ENCODE peak calls at places on chromosome 2, in ten cellular contexts. W is IMR-90, K is mesenchymal stem cell, L is fibroblast of lung, Q is trophoblast cell, A is PC-3, T is SK-N-SH, E is K562, J is PC-9, V is A549. H is an unnamed sample.

GRCh38 chr2:58055027-58055786 is 8.6 kb downstream of the VRK2 start:
- DNase-seq in W (no peak), K (no peak), L (no peak), Q (no peak), A (no peak), T (no peak), E (no peak), J (no peak), V (no peak), H (no peak)

GRCh38 chr2:120014231-120014990 is 1.5 kb downstream of the EPB41L5 start:
- DNase-seq in W (no peak), K (no peak), L (no peak), Q (peak), A (no peak), T (peak), E (no peak), J (no peak), V (no peak), H (peak)

GRCh38 chr2:148796735-148797512 is 78.1 kb upstream of the KIF5C start:
- DNase-seq in W (no peak), K (no peak), L (no peak), Q (no peak), A (no peak), T (no peak), E (no peak), J (no peak), V (no peak), H (no peak)

GRCh38 chr2:219459460-219460311 is 25.0 kb downstream of the SPEG start:
- DNase-seq in W (peak), K (peak), L (peak), Q (peak), A (peak), T (peak), E (peak), J (peak), V (peak), H (peak)

GRCh38 chr2:210964141-210964764 is 407.9 kb downstream of the CPS1 start:
- DNase-seq in W (no peak), K (no peak), L (no peak), Q (peak), A (no peak), T (no peak), E (no peak), J (no peak), V (no peak), H (no peak)

GRCh38 chr2:9473985-9474360 is 378 bp upstream of the IAH1 start:
- DNase-seq in W (no peak), K (no peak), L (no peak), Q (no peak), A (no peak), T (peak), E (no peak), J (no peak), V (no peak), H (no peak)

GRCh38 chr2:230636684-230637271 is 75.9 kb upstream of the CAB39 start:
- DNase-seq in W (no peak), K (no peak), L (no peak), Q (no peak), A (no peak), T (no peak), E (no peak), J (no peak), V (no peak), H (no peak)

GRCh38 chr2:150485114-150485870 is 2.2 kb downstream of the RND3 start:
- DNase-seq in W (peak), K (peak), L (peak), Q (peak), A (peak), T (peak), E (no peak), J (peak), V (peak), H (peak)

GRCh38 chr2:82256983-82257382 is 1952.4 kb upstream of the LRRTM1 start:
- DNase-seq in W (no peak), K (no peak), L (no peak), Q (no peak), A (no peak), T (no peak), E (no peak), J (no peak), V (no peak), H (no peak)

GRCh38 chr2:239363946-239364637 is 36.7 kb downstream of the HDAC4 start:
- DNase-seq in W (no peak), K (no peak), L (no peak), Q (no peak), A (no peak), T (no peak), E (no peak), J (no peak), V (no peak), H (no peak)

GRCh38 chr2:105784577-105784976 is 39.9 kb downstream of the NCK2 start:
- DNase-seq in W (no peak), K (no peak), L (no peak), Q (no peak), A (no peak), T (no peak), E (no peak), J (no peak), V (no peak), H (no peak)

GRCh38 chr2:232984451-232985207 is 28.4 kb downstream of the NGEF start:
- DNase-seq in W (no peak), K (no peak), L (no peak), Q (no peak), A (no peak), T (no peak), E (no peak), J (no peak), V (no peak), H (no peak)

GRCh38 chr2:42199002-42199401 is 29.8 kb downstream of the EML4 start:
- DNase-seq in W (no peak), K (no peak), L (no peak), Q (no peak), A (no peak), T (no peak), E (no peak), J (no peak), V (no peak), H (no peak)

GRCh38 chr2:40321822-40322221 is 130.1 kb downstream of the SLC8A1 start:
- DNase-seq in W (no peak), K (no peak), L (no peak), Q (peak), A (peak), T (no peak), E (no peak), J (no peak), V (no peak), H (no peak)

GRCh38 chr2:20414806-20415205 is 32.1 kb upstream of the RHOB start:
- DNase-seq in W (no peak), K (no peak), L (no peak), Q (peak), A (no peak), T (no peak), E (no peak), J (no peak), V (no peak), H (no peak)

GRCh38 chr2:178843688-178844087 is 36.5 kb upstream of the TTN start:
- DNase-seq in W (no peak), K (no peak), L (no peak), Q (no peak), A (no peak), T (no peak), E (no peak), J (no peak), V (no peak), H (no peak)

GRCh38 chr2:86487062-86487461 is 45.9 kb downstream of the KDM3A start:
- DNase-seq in W (no peak), K (no peak), L (no peak), Q (no peak), A (no peak), T (no peak), E (no peak), J (no peak), V (peak), H (no peak)

GRCh38 chr2:134508396-134508795 is 210.4 kb downstream of the TMEM163 start:
- DNase-seq in W (no peak), K (no peak), L (no peak), Q (no peak), A (no peak), T (no peak), E (no peak), J (no peak), V (no peak), H (no peak)

GRCh38 chr2:211181626-211182025 is 625.2 kb downstream of the CPS1 start:
- DNase-seq in W (no peak), K (peak), L (no peak), Q (no peak), A (peak), T (no peak), E (no peak), J (no peak), V (no peak), H (peak)

GRCh38 chr2:210502997-210503621 is 26.6 kb upstream of the LANCL1 start:
- DNase-seq in W (peak), K (peak), L (peak), Q (no peak), A (peak), T (peak), E (peak), J (peak), V (peak), H (peak)

GRCh38 chr2:232200195-232200594 is 178.4 kb upstream of the ALPP start:
- DNase-seq in W (no peak), K (no peak), L (no peak), Q (no peak), A (peak), T (no peak), E (no peak), J (no peak), V (peak), H (no peak)

GRCh38 chr2:160696061-160696452 is 202.4 kb upstream of the RBMS1 start:
- DNase-seq in W (no peak), K (peak), L (no peak), Q (no peak), A (no peak), T (no peak), E (no peak), J (no peak), V (no peak), H (no peak)

GRCh38 chr2:6773694-6774044 is 92.0 kb downstream of the CMPK2 start:
- DNase-seq in W (no peak), K (no peak), L (no peak), Q (no peak), A (no peak), T (no peak), E (no peak), J (no peak), V (no peak), H (no peak)
- H3K4me2 ChIP-seq in W (no peak), K (no peak), L (no peak), Q (no peak), A (no peak), T (no peak), E (no peak), J (no peak), V (no peak), H (no peak)

GRCh38 chr2:36596397-36596796 is 1.6 kb downstream of the FEZ2 start:
- DNase-seq in W (no peak), K (no peak), L (no peak), Q (no peak), A (no peak), T (no peak), E (no peak), J (no peak), V (no peak), H (no peak)
- H3K4me2 ChIP-seq in W (peak), K (no peak), L (peak), Q (peak), A (peak), T (peak), E (peak), J (peak), V (peak), H (peak)

DNA sequence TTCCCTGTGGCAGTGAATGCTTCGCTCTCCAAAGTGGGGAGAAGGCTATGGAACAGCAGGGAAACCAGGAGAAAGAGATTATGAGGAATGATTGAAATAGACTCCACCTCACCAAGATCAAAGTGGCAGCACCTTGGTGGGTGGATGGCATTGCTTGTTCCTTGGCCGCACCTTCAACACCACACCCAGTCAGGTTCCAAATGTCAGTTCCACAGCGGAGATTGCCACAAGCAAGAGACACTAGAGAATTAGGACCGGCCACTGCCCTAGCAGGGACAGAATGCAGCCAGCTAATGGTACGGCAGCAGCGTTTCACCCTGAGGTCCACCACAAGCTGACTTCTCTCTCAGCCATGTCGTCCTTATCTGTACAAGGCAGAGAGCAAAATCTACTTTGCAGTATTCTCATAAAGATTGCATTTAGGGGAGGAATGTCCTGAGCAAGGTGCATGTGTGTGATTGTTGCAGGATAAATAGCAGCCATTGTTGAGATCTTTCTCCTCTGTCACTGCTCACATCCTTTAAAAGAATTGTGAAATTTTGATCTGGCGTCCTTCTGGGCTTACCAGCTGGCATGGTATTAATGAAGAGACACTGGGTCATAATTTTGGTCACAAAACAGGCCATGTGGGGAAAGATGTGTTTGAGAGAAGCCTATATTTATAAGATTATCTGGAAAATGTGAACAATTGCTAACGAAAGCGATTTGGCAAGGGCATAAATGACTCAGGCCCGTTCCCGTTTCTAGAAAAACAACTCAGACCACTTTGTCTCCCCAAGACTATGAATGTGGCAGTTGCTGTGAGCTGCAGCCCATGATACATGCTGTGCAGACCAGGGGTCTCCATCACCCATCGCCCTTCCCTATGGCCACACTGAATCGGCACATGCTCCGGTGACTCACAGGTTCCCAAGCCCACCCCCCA is 228.6 kb upstream of the ID2 start:
- DNase-seq in W (peak), K (no peak), L (peak), Q (no peak), A (no peak), T (no peak), E (no peak), J (no peak), V (no peak), H (peak)
- H3K4me2 ChIP-seq in W (no peak), K (no peak), L (peak), Q (no peak), A (no peak), T (no peak), E (no peak), J (no peak), V (no peak), H (peak)

DNA sequence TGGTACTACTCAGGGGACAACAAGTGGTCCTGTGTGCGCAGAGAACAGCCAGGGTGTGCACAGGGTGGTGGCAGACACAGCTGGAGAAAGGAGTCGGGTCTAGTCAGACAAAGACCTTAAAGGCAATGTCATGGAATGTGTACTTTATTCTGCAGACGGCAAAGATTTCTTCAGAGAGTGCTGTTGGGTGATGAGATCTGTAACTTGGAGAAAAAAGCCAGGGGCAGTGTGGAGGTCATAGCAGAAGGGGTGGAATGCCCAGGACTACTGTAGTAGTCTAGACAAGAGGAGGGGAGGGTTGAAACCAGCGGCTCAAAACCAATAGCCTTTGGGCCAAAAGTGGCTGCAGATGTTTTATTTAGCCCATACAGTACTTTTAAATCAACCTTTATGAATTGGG is 121.3 kb upstream of the ZFP36L2 start:
- DNase-seq in W (no peak), K (peak), L (no peak), Q (no peak), A (no peak), T (no peak), E (no peak), J (no peak), V (no peak), H (no peak)
- H3K4me2 ChIP-seq in W (no peak), K (no peak), L (no peak), Q (no peak), A (no peak), T (no peak), E (no peak), J (no peak), V (no peak), H (no peak)

GRCh38 chr2:177763532-177764265 is 308.9 kb downstream of the PDE11A start:
- DNase-seq in W (peak), K (peak), L (peak), Q (peak), A (peak), T (peak), E (peak), J (peak), V (peak), H (peak)
- H3K4me2 ChIP-seq in W (peak), K (peak), L (peak), Q (peak), A (peak), T (no peak), E (peak), J (no peak), V (peak), H (peak)

DNA sequence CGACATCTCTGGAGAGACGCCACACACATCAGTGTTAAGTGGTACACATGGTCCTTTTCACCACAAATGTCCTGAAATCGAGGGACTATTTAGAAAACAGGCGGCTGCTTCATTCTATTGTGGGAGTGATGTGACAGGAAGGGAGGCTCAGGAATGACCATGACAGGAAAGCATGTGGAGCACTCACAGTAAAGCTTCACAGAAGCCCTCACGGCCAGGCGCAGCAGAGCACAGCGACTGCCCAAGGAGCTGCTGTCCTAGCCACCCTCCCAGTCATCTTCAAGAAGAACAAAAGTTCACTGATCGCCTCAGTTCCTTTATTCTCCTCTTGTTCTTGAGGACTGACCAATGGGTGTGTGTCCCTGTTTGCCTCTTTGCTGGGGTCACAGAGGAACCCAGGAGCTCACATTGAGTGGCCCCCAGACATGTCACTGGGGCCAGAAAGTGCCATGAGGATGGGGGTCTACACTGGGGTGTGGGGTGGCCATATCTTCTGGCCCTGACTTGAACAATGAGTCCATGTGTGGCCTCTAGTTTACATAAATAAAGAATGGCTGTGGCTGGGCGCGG is 84.6 kb upstream of the RANBP2 start:
- DNase-seq in W (no peak), K (peak), L (no peak), Q (peak), A (no peak), T (no peak), E (no peak), J (no peak), V (no peak), H (no peak)
- H3K4me2 ChIP-seq in W (no peak), K (no peak), L (no peak), Q (no peak), A (no peak), T (peak), E (no peak), J (no peak), V (no peak), H (peak)

DNA sequence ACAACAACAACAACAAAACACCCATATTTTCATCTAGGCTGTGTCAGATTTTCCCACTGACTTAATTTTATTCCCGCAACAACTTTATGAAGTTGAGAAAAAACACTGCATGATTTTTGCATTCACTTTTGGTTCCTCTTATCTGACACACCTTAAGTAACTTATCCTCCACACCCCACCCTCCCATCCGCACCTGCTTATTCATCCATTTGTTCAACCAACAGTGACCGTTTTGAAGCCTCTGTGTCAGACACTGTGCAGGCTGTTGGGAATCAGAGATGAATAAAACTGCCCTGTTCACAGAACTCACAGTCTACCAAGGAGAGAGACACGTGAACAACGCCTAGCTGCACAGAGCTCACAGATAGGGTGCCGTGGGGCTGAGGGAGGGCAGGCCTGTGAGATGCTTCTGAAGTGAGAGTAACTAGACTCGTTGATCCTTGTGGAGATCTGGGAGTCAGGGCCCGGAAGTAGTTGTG is 7.4 kb downstream of the CNNM4 start:
- DNase-seq in W (no peak), K (no peak), L (no peak), Q (no peak), A (peak), T (no peak), E (no peak), J (peak), V (no peak), H (no peak)
- H3K4me2 ChIP-seq in W (no peak), K (no peak), L (no peak), Q (no peak), A (peak), T (no peak), E (no peak), J (peak), V (no peak), H (no peak)

H was measured in astrocyte.